ENCODE peak calls at places on chromosomes 4 and X, in four cellular contexts. L is cardiac muscle cell, O is AG04449, M is epithelial cell of esophagus. T is an unnamed sample.

GRCh38 chr4:1241466-1241935 is 7.4 kb downstream of the CTBP1 start:
- DNase-seq in L (no peak), M (no peak), O (no peak), T (no peak)

GRCh38 chr4:94621491-94622080 is 136.2 kb upstream of the BMPR1B start:
- DNase-seq in M (peak; percentile 58), O (no peak), L (peak; percentile 53), T (no peak)

GRCh38 chr4:145840162-145840768 is 98.4 kb downstream of the ZNF827 start:
- DNase-seq in M (peak; percentile 52), L (peak; percentile 44), O (no peak), T (no peak)

GRCh38 chr4:142549726-142550463 is 296.2 kb downstream of the INPP4B start:
- DNase-seq in O (peak; percentile 51), M (peak; percentile 92), L (peak; percentile 34), T (peak; percentile 23)

GRCh38 chr4:138512766-138513165 is 270.6 kb upstream of the SLC7A11 start:
- DNase-seq in M (no peak), O (no peak), L (no peak), T (no peak)

GRCh38 chrX:19739683-19740082 is 147.7 kb downstream of the SH3KBP1 start:
- DNase-seq in O (peak; percentile 9), M (peak; percentile 71), L (peak; percentile 45), T (peak; percentile 10)

GRCh38 chr4:39655866-39656265 is 17.2 kb upstream of the SMIM14 start:
- DNase-seq in O (no peak), M (no peak), L (no peak), T (no peak)

GRCh38 chr4:115090483-115091075 is 22.8 kb downstream of the NDST4 start:
- DNase-seq in O (no peak), L (peak; percentile 62), M (peak; percentile 42), T (no peak)

GRCh38 chrX:14506866-14507265 is 22.5 kb upstream of the GLRA2 start:
- DNase-seq in L (no peak), M (peak; percentile 43), O (no peak), T (no peak)

GRCh38 chr4:165787516-165788274 is 85.3 kb upstream of the TLL1 start:
- DNase-seq in O (no peak), M (peak; percentile 27), L (no peak), T (no peak)

GRCh38 chrX:57817302-57817701 is 93.0 kb downstream of the ZXDA start:
- DNase-seq in O (no peak), L (no peak), M (no peak), T (no peak)

GRCh38 chr4:114924311-114924710 is 189.1 kb downstream of the NDST4 start:
- DNase-seq in L (no peak), M (no peak), O (no peak), T (no peak)

GRCh38 chrX:136190038-136190437 is 42.7 kb downstream of the FHL1 start:
- DNase-seq in O (no peak), M (no peak), L (no peak), T (no peak)

GRCh38 chrX:107856289-107856688 is 30.6 kb downstream of the MID2 start:
- DNase-seq in O (no peak), M (no peak), L (no peak), T (no peak)

DNA sequence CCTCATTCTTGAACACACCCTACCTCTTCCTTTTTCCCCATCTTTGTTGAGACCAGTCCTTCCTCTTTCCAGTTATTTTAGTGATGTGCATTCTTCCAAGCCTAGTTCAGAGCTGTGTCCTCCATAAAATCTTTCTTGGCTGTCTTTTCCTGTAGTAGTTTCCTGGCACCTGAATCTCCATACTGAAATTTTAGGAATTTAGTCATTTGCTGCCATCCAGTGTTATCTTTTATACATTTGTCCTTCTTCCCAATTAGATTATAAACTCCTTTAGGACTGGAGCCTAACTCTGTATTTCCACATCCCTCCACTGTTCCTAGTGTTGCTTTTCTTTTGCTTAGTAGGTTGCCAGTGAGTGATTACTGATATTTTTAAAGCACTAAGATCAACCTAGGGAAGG is 11.4 kb downstream of the FHIP1A start:
- DNase-seq in O (no peak), M (no peak), L (no peak), T (no peak)
- TF ChIP-seq CTCF in O (no peak), M (no peak), L (no peak), T (no peak)

DNA sequence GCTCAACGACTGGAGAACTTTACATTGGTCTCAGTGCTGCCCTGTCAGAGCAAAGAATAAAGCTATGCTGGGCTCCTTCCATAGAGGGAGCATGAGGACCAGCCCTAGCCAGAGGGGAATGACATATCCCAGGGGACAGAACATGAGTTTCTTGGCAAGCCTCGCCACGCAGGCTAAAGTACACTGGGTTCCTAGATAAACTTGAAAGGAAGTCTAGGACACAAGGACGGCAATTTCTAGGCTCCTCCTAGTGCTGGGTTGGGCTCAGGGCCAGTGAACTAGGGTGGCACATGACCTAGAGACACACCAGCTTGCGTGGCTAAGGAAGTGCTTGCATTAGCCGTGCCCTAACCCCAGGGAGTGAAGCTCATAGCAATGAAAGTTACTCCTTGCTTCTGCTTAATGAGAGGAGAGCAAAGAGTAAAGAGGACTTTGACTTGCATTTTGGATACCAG is 141.0 kb downstream of the MAB21L2 start:
- DNase-seq in M (peak; percentile 80), O (no peak), L (peak; percentile 8), T (no peak)
- TF ChIP-seq CTCF in M (peak; percentile 45), O (no peak), L (peak; percentile 48), T (no peak)

DNA sequence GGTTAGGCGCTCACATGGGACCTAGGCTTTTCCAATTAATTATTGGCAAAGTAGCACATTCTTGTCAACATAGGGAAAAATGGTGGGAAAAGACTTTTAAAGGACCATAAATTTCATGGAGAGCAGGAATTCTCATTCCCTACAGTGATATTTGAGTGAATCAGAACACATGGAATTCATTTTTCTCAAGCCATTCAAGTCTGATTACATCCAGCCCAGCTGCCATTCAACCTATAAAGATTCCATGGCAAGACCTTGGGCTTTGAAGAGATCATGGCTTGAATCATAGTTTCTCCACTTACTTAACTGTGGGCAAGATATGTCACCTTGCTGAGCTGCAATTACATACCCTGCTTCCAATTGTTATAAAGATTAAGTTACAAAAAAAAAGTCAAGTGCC is 150.3 kb downstream of the SOWAHB start:
- DNase-seq in M (no peak), O (no peak), L (no peak), T (no peak)
- TF ChIP-seq CTCF in M (no peak), O (no peak), L (no peak), T (no peak)

GRCh38 chr4:110586137-110586850 is 36.6 kb downstream of the PITX2 start:
- DNase-seq in M (peak; percentile 70), L (peak; percentile 23), O (peak; percentile 44), T (peak; percentile 2)

GRCh38 chr4:110587666-110588285 is 35.1 kb downstream of the PITX2 start:
- DNase-seq in O (no peak), L (no peak), M (no peak), T (no peak)

GRCh38 chr4:110589297-110589696 is 33.6 kb downstream of the PITX2 start:
- DNase-seq in M (no peak), O (no peak), L (no peak), T (no peak)
- TF ChIP-seq CTCF in M (no peak), O (no peak), L (peak; percentile 36), T (peak; percentile 18)